ENCODE peak calls at places on chromosomes 7 and 10, in five cellular contexts. F is CD8-positive, alpha-beta T cell; E is right atrium auricular region; J is neural progenitor cell; K is HCT116. P is an unnamed sample.

GRCh38 chr10:77578583-77579227 is 58.9 kb downstream of the KCNMA1 start:
- DNase-seq in F (no peak), E (no peak), J (no peak), K (no peak), P (no peak)

GRCh38 chr10:129035052-129035805 is 431.8 kb upstream of the MGMT start:
- DNase-seq in F (peak), E (no peak), J (no peak), K (no peak), P (no peak)

GRCh38 chr7:5491251-5492044 is 67.8 kb upstream of the TNRC18 start:
- DNase-seq in F (no peak), E (no peak), J (no peak), K (no peak), P (no peak)

GRCh38 chr10:127452568-127452967 is 96.5 kb upstream of the NPS start:
- DNase-seq in F (no peak), E (no peak), J (peak), K (no peak), P (no peak)

GRCh38 chr7:2417981-2418481 is 14.6 kb downstream of the CHST12 start:
- DNase-seq in F (peak), E (peak), J (no peak), K (no peak), P (peak)

GRCh38 chr7:91039033-91039432 is 225.2 kb upstream of the FZD1 start:
- DNase-seq in F (no peak), E (no peak), J (no peak), K (no peak), P (no peak)

GRCh38 chr7:49791089-49791741 is 17.8 kb downstream of the VWC2 start:
- DNase-seq in F (no peak), E (no peak), J (peak), K (no peak), P (no peak)

GRCh38 chr10:7773845-7774801 is 13.7 kb downstream of the KIN start:
- DNase-seq in F (no peak), E (no peak), J (no peak), K (no peak), P (no peak)

GRCh38 chr10:101270763-101271162 is 41.5 kb upstream of the LBX1 start:
- DNase-seq in F (no peak), E (no peak), J (no peak), K (no peak), P (no peak)

GRCh38 chr10:101273330-101273729 is 44.1 kb upstream of the LBX1 start:
- DNase-seq in F (no peak), E (no peak), J (no peak), K (no peak), P (no peak)

GRCh38 chr10:101267776-101268175 is 38.5 kb upstream of the LBX1 start:
- DNase-seq in F (no peak), E (no peak), J (no peak), K (no peak), P (no peak)

GRCh38 chr10:101273736-101274135 is 44.5 kb upstream of the LBX1 start:
- DNase-seq in F (no peak), E (no peak), J (no peak), K (no peak), P (no peak)

DNA sequence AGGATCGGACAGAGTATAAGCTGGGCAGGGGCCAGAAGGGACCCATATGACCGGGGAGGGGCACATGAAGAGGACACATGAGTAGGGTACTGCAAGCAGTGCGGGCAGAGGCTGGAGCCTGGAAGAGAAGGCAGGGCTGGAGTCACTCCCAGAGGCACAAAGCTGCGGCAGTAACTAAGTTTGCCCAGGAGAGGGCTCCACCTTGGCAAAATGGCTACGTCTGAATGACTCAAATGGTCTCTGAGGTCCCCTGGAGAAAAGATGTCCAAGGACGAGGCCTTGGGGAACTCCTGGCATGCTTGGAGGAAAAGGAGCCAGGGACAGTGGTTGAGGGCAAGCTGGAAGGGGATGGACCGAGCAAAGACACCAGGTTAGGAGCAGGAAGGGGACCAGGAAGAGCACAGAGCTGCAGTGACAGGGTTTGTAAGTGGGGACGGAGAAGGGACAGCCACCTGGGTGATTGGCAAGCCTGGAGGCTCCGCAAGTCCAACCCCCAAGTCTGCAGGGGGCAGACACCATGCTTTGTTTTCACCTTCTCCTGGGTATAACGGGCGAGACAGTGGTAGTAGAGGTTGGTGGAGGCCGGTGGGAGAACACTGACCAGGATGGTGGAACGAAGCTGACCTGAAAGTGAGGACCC is 43.1 kb upstream of the LBX1 start:
- DNase-seq in F (peak), E (peak), J (peak), K (peak), P (peak)
- TF ChIP-seq CTCF in F (peak), E (peak), J (peak), K (peak), P (peak)

DNA sequence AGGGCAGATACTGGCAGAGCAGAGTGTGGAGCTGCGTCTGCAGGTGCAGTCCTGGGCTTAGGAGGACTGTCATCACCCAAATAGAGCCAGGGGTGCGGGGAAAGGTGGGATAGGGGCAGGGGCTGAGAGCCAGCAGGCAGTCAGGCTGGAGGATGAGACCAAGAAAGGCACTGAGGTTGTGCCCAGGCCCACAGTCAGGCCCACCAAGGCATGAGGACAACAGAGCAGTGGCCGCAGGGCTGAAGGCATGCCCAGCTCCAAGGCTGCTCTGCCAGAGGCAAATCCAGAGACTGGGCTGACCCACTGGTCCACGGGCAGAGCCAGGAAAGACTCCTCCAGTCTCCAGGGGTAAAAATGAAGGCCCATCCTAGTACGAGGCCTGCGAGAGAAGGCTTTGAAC is 24.4 kb upstream of the GATAD1 start:
- DNase-seq in F (no peak), E (no peak), J (no peak), K (no peak), P (no peak)
- TF ChIP-seq CTCF in F (no peak), E (no peak), J (no peak), K (no peak), P (no peak)

GRCh38 chr10:11823989-11824346 is 812 bp downstream of the PROSER2 start:
- DNase-seq in F (no peak), E (no peak), J (no peak), K (no peak), P (no peak)
- TF ChIP-seq CTCF in F (no peak), E (no peak), J (no peak), K (no peak), P (no peak)

DNA sequence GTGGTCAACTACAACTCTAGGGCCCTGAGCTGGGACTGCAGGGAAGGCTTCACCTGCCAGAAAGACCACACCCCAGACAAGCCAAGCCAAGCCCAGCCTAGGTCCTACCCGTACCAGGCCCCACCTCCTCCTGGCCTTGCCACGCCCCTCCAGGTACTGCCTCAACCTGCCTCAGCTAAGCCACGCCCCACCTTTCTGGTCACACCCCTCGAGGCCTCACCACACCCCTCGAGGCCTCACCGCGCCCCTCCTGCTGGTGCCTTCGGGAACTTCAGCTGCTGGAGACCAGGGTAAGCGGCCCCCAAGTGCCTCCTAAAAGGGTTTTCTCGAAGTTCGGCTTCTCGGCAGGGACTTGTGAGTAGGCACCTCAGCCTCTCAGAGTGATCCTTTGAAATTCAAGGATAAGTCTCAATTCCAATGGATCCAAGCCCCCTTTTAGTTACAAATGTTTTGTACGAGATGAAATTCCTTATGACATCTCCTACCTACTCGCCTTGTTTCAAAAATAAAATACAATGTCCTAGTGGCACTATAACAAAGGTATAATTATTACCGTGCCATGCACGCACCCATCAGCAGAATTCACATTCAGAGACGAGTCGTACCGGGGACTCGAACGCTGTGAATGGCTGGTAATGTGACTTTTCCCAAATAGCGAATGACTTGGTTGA is 171.2 kb downstream of the ARHGAP21 start:
- DNase-seq in F (no peak), E (peak), J (peak), K (peak), P (no peak)
- TF ChIP-seq CTCF in F (no peak), E (no peak), J (peak), K (peak), P (no peak)

GRCh38 chr10:78649429-78649828 is 419.3 kb upstream of the ZMIZ1 start:
- DNase-seq in F (no peak), E (no peak), J (no peak), K (no peak), P (no peak)
- TF ChIP-seq CTCF in F (no peak), E (no peak), J (no peak), K (no peak), P (no peak)

GRCh38 chr10:97000487-97001182 is 168.5 kb downstream of the LCOR start:
- DNase-seq in F (no peak), E (no peak), J (no peak), K (no peak), P (no peak)
- TF ChIP-seq CTCF in F (no peak), E (no peak), J (peak), K (no peak), P (no peak)

DNA sequence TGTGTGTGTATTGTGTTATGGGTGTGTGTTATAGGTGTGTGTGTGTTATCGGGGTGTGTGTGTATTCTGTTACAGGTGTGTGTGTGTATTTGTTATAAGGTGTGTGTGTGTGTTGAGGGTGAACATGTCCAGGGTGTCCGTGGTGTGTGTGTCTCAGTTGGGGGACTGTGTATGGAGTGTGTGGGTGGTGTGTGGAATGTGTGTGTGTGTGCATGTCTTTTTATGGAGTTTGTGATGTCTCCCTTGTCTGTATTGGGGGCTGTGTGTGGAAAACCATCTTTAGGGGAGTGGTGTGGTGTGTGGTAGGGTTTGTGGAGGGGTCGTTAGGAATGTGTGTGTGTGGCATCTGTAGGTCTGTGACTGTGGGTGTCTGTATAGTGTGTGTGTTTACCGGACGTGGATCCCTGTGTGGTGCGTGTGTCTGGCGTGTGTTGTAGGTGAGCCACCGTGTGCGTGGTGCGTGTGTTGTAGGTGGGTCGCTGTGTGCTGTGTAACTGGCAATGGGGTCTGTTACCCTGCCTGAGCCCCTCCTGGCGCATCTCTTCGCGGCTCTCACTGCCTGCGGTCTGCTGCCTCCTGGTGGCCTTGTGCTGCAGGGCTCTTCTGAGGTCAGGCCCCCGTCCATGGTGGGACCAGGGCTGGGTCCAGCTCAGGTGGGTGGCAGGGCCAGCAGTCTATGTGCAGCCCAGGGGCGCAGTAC is 61.7 kb downstream of the PALD1 start:
- DNase-seq in F (no peak), E (no peak), J (peak), K (no peak), P (no peak)
- TF ChIP-seq CTCF in F (peak), E (peak), J (peak), K (peak), P (peak)